ENCODE peak calls at places on chromosomes 16 and 17, in ten cellular contexts. F is left ventricle myocardium inferior, I is OCI-LY7, J is K562, L is SJSA1, T is GM23248, B is stomach, N is brain microvascular endothelial cell, D is aorta, X is esophagus squamous epithelium. Z is an unnamed sample. For H3K36me3, the result is how much of the 10 kb centered on the place peaks cover.

GRCh38 chr17:61338000-61338864 is 61.4 kb upstream of the TBX2 start:
- DNase-seq in N (peak), L (peak), T (peak), X (no peak), I (no peak), B (no peak), D (no peak), F (no peak), J (no peak), Z (no peak)

GRCh38 chr17:78322858-78323455 is 36.9 kb downstream of the SOCS3 start:
- DNase-seq in N (peak), F (peak), I (no peak), B (no peak), L (no peak), X (no peak), D (no peak), J (no peak), T (peak), Z (peak)

GRCh38 chr17:82204831-82205719 is 7.6 kb downstream of the CCDC57 start:
- DNase-seq in F (no peak), X (no peak), T (peak), L (peak), I (no peak), D (no peak), B (no peak), J (peak), N (peak), Z (no peak)

GRCh38 chr16:88746511-88746910 is 38.5 kb downstream of the PIEZO1 start:
- DNase-seq in I (no peak), J (no peak), B (no peak), L (no peak), F (no peak), T (no peak), N (no peak), X (no peak), D (no peak), Z (no peak)

GRCh38 chr17:30495586-30495985 is 18.4 kb downstream of the GOSR1 start:
- DNase-seq in L (no peak), I (no peak), F (no peak), D (no peak), X (no peak), N (no peak), J (no peak), B (no peak), T (peak), Z (no peak)

GRCh38 chr17:73613271-73613941 is 30.8 kb downstream of the SDK2 start:
- DNase-seq in D (no peak), B (no peak), I (no peak), L (no peak), F (no peak), X (no peak), N (no peak), J (no peak), T (no peak), Z (no peak)

GRCh38 chr16:3745751-3746355 is 28.5 kb upstream of the TRAP1 start:
- DNase-seq in F (no peak), N (no peak), D (peak), J (no peak), X (no peak), I (no peak), L (peak), T (peak), B (no peak), Z (no peak)

GRCh38 chr17:29143894-29144293 is 36.3 kb downstream of the MYO18A start:
- DNase-seq in B (no peak), N (peak), J (peak), I (peak), D (no peak), T (peak), L (no peak), X (no peak), F (no peak), Z (peak)

GRCh38 chr16:81821422-81822128 is 42.5 kb downstream of the PLCG2 start:
- DNase-seq in I (peak), F (no peak), T (no peak), N (peak), J (no peak), D (no peak), B (no peak), X (no peak), L (no peak), Z (no peak)

GRCh38 chr17:31095239-31096105 is 695 bp downstream of the NF1 start:
- DNase-seq in J (peak), T (peak), L (peak), N (no peak), D (peak), I (peak), B (peak), F (peak), X (no peak), Z (peak)

GRCh38 chr16:76676356-76676755 is 399.2 kb downstream of the CNTNAP4 start:
- DNase-seq in D (no peak), I (no peak), X (no peak), N (no peak), T (no peak), L (no peak), J (no peak), B (no peak), F (no peak), Z (no peak)

GRCh38 chr16:79601092-79601977 is 798 bp upstream of the MAF start:
- DNase-seq in N (peak), F (peak), B (peak), J (no peak), L (peak), X (no peak), I (no peak), T (peak), D (peak), Z (peak)

GRCh38 chr16:4660454-4661007 is 32.8 kb upstream of the NUDT16L1 start:
- DNase-seq in J (peak), T (peak), N (peak), D (no peak), L (no peak), X (no peak), F (peak), B (peak), I (no peak), Z (peak)

GRCh38 chr17:63998050-63998720 is at the start of gene PRR29:
- DNase-seq in X (no peak), J (peak), T (peak), D (peak), B (peak), I (peak), F (peak), L (peak), N (peak), Z (peak)

GRCh38 chr16:48384305-48384981 is 770 bp downstream of the SIAH1 start:
- DNase-seq in X (no peak), J (peak), N (peak), L (peak), T (peak), I (peak), F (peak), D (peak), B (peak), Z (peak)

GRCh38 chr16:47876494-47876893 is 279.3 kb downstream of the ABCC12 start:
- DNase-seq in J (no peak), B (no peak), D (no peak), N (no peak), L (no peak), T (no peak), X (no peak), F (no peak), I (no peak), Z (no peak)

GRCh38 chr16:81888520-81889394 is 109.7 kb downstream of the PLCG2 start:
- DNase-seq in T (no peak), X (no peak), F (no peak), J (no peak), D (no peak), B (no peak), I (no peak), L (no peak), N (no peak), Z (no peak)

GRCh38 chr17:12927541-12928425 is 90.0 kb downstream of the ELAC2 start:
- DNase-seq in D (no peak), B (no peak), J (no peak), I (peak), X (no peak), F (peak), N (peak), T (peak), L (no peak), Z (no peak)

GRCh38 chr16:24151482-24151939 is 104.6 kb upstream of the CACNG3 start:
- DNase-seq in L (peak), X (no peak), D (no peak), I (no peak), J (no peak), B (no peak), F (no peak), N (no peak), T (no peak), Z (no peak)

GRCh38 chr17:63694229-63694973 is 5.5 kb downstream of the LIMD2 start:
- DNase-seq in D (no peak), J (no peak), L (no peak), B (no peak), N (no peak), T (no peak), I (peak), X (no peak), F (no peak), Z (no peak)

GRCh38 chr17:81028506-81028858 is 6.5 kb upstream of the BAIAP2 start:
- DNase-seq in L (no peak), T (no peak), B (no peak), X (no peak), F (no peak), J (no peak), D (no peak), N (no peak), I (no peak), Z (peak)

GRCh38 chr16:85126731-85127662 is 14.7 kb upstream of the CIBAR2 start:
- DNase-seq in X (no peak), B (no peak), I (no peak), T (peak), J (peak), N (peak), D (peak), F (no peak), L (peak), Z (peak)

GRCh38 chr17:56597495-56597990 is 4.0 kb downstream of the NOG start:
- DNase-seq in X (no peak), F (no peak), L (peak), T (peak), J (no peak), D (peak), B (no peak), I (no peak), N (no peak), Z (no peak)

GRCh38 chr17:81576621-81577277 is 24.6 kb upstream of the FAAP100 start:
- DNase-seq in N (peak), T (peak), X (no peak), D (no peak), J (no peak), B (no peak), I (no peak), L (peak), F (no peak), Z (no peak)

GRCh38 chr17:68094481-68095078 is 59.0 kb downstream of the KPNA2 start:
- DNase-seq in T (no peak), B (no peak), N (no peak), I (no peak), X (no peak), L (no peak), D (no peak), J (no peak), F (no peak), Z (no peak)

GRCh38 chr16:29974291-29975133 is 844 bp downstream of the TAOK2 start:
- DNase-seq in B (no peak), D (peak), N (no peak), X (no peak), F (no peak), J (peak), I (no peak), T (peak), L (no peak), Z (no peak)

GRCh38 chr17:80030730-80031410 is 4.8 kb downstream of the TBC1D16 start:
- DNase-seq in F (no peak), B (peak), D (no peak), X (no peak), I (no peak), N (no peak), L (no peak), J (no peak), T (no peak), Z (peak)

GRCh38 chr17:10623786-10624338 is 33.2 kb downstream of the MYH3 start:
- DNase-seq in L (no peak), B (no peak), F (no peak), J (no peak), T (no peak), X (no peak), D (no peak), N (no peak), I (no peak), Z (no peak)

DNA sequence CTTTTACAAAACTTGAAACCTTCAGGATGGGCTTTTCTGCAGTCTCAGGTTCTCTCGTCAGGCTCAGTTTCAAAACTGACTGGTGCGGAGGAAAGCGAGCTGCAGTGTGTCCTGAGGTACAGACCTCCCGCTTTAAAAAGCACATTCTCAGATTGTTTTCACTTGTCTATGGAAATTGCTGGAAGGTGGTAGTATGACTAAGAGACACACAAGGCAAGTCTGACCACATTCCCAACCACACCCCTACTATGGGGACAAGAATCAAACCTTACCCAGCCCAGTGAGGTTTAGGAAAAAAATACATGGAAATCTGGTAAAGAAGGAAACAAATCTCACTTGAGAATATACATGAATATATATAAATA is 18.2 kb downstream of the SRP68 start:
- DNase-seq in X (no peak), D (no peak), T (peak), I (no peak), F (no peak), J (no peak), L (no peak), B (no peak), N (peak), Z (no peak)
- H3K36me3 ChIP-seq in X (under half), D (under half), T (half or more), I (half or more), F (half or more), J (half or more), L (half or more), B (half or more), N (half or more), Z (half or more)

DNA sequence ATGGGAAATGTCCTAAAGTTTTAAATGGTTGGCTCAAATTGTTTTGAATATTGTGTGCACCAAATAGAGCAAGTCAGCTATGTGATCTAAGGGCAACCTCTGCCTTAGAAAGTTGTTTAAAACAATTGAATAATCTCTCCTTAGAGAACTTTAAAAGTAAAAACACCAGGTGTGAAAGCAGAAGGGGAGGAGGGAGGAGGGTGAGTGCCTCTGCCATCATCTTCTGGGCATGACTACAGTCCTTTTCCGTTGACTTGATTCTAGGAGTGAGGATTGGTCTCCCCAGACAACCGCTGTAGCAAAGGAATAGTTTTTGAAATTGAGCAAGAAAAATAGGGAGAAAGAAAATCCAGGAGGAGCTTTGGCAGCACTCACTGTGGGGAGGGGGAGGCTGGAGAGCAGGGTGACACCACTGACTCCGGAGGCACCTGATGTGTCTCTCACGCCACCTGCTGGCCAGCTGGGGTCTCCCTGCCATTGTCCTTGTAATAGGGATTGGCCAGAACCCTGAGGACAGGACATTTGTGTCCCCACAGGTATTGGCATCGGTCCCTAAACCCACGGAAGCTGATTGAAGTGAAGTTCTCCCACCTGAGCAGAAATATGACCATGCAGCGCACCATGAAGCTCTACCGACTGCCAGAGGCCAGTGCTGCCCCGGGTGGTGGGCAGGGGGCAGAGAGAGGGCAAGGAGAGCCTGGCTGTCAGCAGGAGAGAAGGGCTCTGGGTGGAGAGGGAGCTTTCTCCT is 33.3 kb downstream of the PLCD3 start:
- DNase-seq in J (peak), X (no peak), F (peak), L (peak), D (peak), I (peak), B (peak), N (peak), T (peak), Z (no peak)
- H3K36me3 ChIP-seq in J (half or more), X (half or more), F (half or more), L (half or more), D (under half), I (half or more), B (half or more), N (half or more), T (under half), Z (half or more)

GRCh38 chr17:49820773-49821172 is 27.1 kb downstream of the TAC4 start:
- DNase-seq in F (no peak), I (no peak), N (no peak), L (no peak), J (no peak), X (no peak), B (no peak), D (no peak), T (no peak), Z (no peak)

GRCh38 chr17:49819651-49820050 is 28.2 kb downstream of the TAC4 start:
- DNase-seq in N (no peak), L (no peak), B (no peak), D (no peak), I (no peak), J (no peak), X (no peak), T (no peak), F (no peak), Z (no peak)

GRCh38 chr17:49821466-49821865 is 26.4 kb downstream of the TAC4 start:
- DNase-seq in F (no peak), D (no peak), T (no peak), X (no peak), I (no peak), L (no peak), J (no peak), B (no peak), N (no peak), Z (no peak)

GRCh38 chr17:49817993-49818392 is 29.5 kb downstream of the KAT7 start:
- DNase-seq in N (no peak), F (no peak), J (no peak), D (no peak), B (no peak), X (no peak), L (no peak), I (no peak), T (no peak), Z (no peak)

DNA sequence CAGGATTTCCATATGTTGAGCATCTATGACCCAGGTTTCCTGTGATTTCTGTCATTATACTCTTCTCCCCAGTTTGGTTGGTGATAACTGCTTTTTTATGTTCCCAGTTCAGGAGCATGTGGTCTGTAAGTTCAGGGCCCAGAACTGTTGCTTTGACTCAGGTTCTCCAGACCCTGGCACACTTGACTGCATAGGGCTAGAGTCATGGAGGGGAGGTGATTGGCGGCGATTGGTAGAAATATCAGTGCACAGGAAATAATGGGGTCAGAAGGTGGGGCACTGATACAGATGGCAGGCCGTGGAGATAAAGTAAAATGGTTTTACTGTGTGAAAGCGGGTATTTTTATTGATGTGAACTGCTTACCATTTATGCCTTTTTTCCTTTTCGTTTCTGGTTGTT is 28.8 kb downstream of the TAC4 start:
- DNase-seq in J (no peak), D (no peak), N (no peak), X (no peak), I (no peak), T (no peak), B (no peak), L (no peak), F (no peak), Z (no peak)
- H3K36me3 ChIP-seq in J (half or more), D (under half), N (under half), X (under half), I (half or more), T (under half), B (half or more), L (half or more), F (half or more), Z (under half)

DNA sequence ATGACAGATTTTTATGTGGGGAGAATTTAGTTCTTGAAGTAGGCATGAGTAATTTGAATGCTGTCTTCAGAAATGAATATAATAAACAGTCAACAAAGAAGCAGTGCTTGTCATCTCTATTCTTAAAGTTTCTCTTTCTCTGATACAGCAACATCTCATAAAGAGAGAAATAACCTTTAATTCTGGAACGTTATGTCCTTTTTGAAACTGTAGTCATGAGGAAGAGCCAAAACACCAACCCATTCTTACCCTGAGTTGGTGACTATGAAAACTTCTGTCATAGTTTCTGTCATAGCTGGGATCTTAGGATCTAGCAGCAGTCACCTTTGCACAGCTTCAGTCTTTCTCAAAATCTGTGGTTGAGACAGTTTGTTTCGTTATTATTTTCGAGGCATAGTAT is 15.3 kb upstream of the RASL10B start:
- DNase-seq in F (no peak), J (no peak), D (no peak), T (no peak), B (no peak), X (no peak), I (no peak), L (no peak), N (no peak), Z (no peak)
- H3K36me3 ChIP-seq in F (under half), J (half or more), D (under half), T (under half), B (half or more), X (under half), I (under half), L (half or more), N (under half), Z (under half)

DNA sequence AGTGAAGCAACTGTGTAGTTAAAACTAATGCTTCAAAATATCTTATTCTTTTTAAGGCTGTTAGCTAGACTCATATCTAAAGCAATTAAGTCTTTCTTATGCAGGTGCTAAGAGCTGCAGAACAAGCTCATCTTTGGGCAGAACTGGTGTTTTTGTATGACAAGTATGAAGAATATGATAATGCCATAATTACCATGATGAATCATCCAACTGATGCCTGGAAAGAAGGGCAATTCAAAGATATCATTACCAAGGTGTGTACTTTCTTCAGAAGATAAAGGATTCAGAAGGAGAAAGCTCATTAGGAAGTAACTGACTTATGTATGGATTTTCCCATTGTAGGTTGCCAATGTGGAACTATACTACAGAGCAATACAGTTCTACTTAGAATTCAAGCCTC is 23.9 kb downstream of the PTRH2 start:
- DNase-seq in I (no peak), X (no peak), F (no peak), B (no peak), D (no peak), T (no peak), L (no peak), J (no peak), N (no peak), Z (no peak)
- H3K36me3 ChIP-seq in I (half or more), X (under half), F (half or more), B (half or more), D (under half), T (half or more), L (half or more), J (half or more), N (half or more), Z (half or more)

GRCh38 chr16:28168991-28169554 is 42.7 kb downstream of the XPO6 start:
- DNase-seq in D (no peak), L (no peak), X (no peak), J (no peak), T (no peak), B (no peak), N (no peak), F (no peak), I (no peak), Z (peak)

GRCh38 chr16:28167730-28168129 is 44.0 kb downstream of the XPO6 start:
- DNase-seq in T (no peak), N (no peak), X (no peak), I (no peak), J (no peak), D (no peak), F (no peak), L (no peak), B (no peak), Z (no peak)

GRCh38 chr16:28166394-28167208 is 45.2 kb downstream of the XPO6 start:
- DNase-seq in D (no peak), J (no peak), F (no peak), X (no peak), I (no peak), T (peak), L (no peak), B (no peak), N (no peak), Z (no peak)

GRCh38 chr16:28165549-28166046 is 46.2 kb downstream of the XPO6 start:
- DNase-seq in X (no peak), B (no peak), L (no peak), N (no peak), T (no peak), J (no peak), F (no peak), D (no peak), I (no peak), Z (no peak)

GRCh38 chr16:28167221-28167620 is 44.5 kb downstream of the XPO6 start:
- DNase-seq in B (no peak), X (no peak), I (no peak), F (no peak), T (no peak), J (no peak), N (no peak), L (no peak), D (no peak), Z (no peak)
- H3K36me3 ChIP-seq in B (half or more), X (under half), I (half or more), F (under half), T (half or more), J (half or more), N (under half), L (half or more), D (under half), Z (under half)

GRCh38 chr17:7574176-7574953 is 5.1 kb upstream of the CD68 start:
- DNase-seq in F (no peak), J (no peak), L (no peak), D (no peak), N (no peak), I (no peak), B (no peak), T (peak), X (no peak), Z (no peak)
- H3K36me3 ChIP-seq in F (half or more), J (half or more), L (half or more), D (under half), N (half or more), I (half or more), B (half or more), T (under half), X (under half), Z (under half)